ENCODE peak calls at places on chromosomes 11 and 22, in five cellular contexts. H is mammary epithelial cell, W is dorsolateral prefrontal cortex, G is spleen, Z is HFF-Myc. M is an unnamed sample.

GRCh38 chr22:50270302-50271010 is at the start of gene MAPK11:
- DNase-seq in H (peak), W (no peak), G (peak), Z (no peak), M (no peak)

GRCh38 chr11:22668005-22668796 is 1.8 kb downstream of the GAS2 start:
- DNase-seq in H (no peak), W (no peak), G (no peak), Z (no peak), M (no peak)

GRCh38 chr11:45209904-45210699 is 63.7 kb downstream of the PRDM11 start:
- DNase-seq in H (no peak), W (peak), G (no peak), Z (no peak), M (no peak)

GRCh38 chr11:46246514-46246913 is 30.9 kb upstream of the CREB3L1 start:
- DNase-seq in H (no peak), W (no peak), G (no peak), Z (no peak), M (peak)

GRCh38 chr11:65551572-65552398 is 6.4 kb downstream of the LTBP3 start:
- DNase-seq in H (peak), W (peak), G (peak), Z (no peak), M (no peak)

GRCh38 chr11:71204748-71205664 is 47.4 kb downstream of the SHANK2 start:
- DNase-seq in H (no peak), W (no peak), G (peak), Z (no peak), M (no peak)

GRCh38 chr22:32218470-32218869 is 13.6 kb upstream of the RFPL2 start:
- DNase-seq in H (no peak), W (no peak), G (no peak), Z (no peak), M (no peak)

GRCh38 chr22:48276933-48277867 is 1514.8 kb downstream of the TBC1D22A start:
- DNase-seq in H (no peak), W (no peak), G (no peak), Z (no peak), M (no peak)

GRCh38 chr22:38943181-38943580 is 14.2 kb upstream of the APOBEC3A start:
- DNase-seq in H (no peak), W (no peak), G (no peak), Z (no peak), M (no peak)

GRCh38 chr22:20086101-20086599 is 6.1 kb downstream of the DGCR8 start:
- DNase-seq in H (no peak), W (no peak), G (peak), Z (no peak), M (no peak)

GRCh38 chr11:70489276-70489675 is 90.9 kb downstream of the CTTN start:
- DNase-seq in H (no peak), W (no peak), G (peak), Z (no peak), M (no peak)

GRCh38 chr11:70159612-70160570 is 43.2 kb upstream of the FADD start:
- DNase-seq in H (peak), W (no peak), G (no peak), Z (no peak), M (peak)

GRCh38 chr11:29251738-29252137 is 765.1 kb downstream of the KCNA4 start:
- DNase-seq in H (no peak), W (no peak), G (no peak), Z (no peak), M (no peak)

GRCh38 chr22:29917052-29917902 is 34.3 kb downstream of the MTMR3 start:
- DNase-seq in H (no peak), W (no peak), G (no peak), Z (no peak), M (no peak)

GRCh38 chr11:112016765-112017356 is 8.3 kb upstream of the DLAT start:
- DNase-seq in H (peak), W (no peak), G (no peak), Z (no peak), M (peak)

GRCh38 chr11:130786586-130786985 is 129.7 kb downstream of the SNX19 start:
- DNase-seq in H (no peak), W (no peak), G (no peak), Z (no peak), M (no peak)

DNA sequence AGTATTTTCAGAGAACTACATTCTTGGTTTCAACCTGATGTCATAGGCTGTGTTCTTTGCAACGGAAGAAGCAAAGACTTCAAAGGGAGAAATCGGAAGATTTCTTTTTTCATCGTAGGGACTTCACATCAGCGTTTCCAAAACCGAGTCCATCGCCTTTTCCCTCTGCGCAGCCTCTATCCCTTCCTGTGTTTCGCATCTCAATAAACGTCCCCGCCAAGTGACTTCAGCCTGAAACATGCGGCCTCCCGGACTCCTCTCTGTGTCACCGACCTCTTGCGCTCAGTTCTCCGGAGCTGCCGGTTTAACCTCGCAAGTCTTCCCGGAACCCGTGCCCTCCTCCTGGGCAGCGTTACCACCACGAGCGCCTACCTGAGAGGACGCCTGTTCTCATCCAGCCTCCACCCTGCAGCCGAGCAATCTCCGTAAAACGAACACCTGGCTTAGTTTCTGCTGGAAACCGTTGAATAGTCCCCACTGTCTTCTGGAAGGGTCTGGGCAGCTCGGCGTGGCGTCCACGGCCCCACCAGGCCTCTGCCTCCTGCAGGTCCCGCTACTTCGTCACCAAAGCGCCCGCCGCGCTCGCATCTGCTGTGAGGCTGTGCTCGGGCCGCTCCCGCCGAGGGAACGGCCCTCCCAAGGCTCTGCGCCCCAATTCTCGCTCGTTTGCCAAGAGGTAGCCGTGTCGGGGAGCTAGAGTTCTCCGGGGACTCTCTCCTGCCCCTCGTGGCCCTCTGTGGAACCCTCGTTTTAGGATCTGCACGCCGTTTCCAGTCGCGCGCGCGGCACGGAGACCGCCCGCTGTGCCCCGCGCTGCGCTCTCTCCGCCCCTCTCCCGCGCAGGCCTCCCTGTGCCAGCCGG is at the start of gene GLB1L3:
- DNase-seq in H (peak), W (no peak), G (peak), Z (no peak), M (no peak)
- H3K4me3 ChIP-seq in H (peak), W (peak), G (peak), Z (no peak), M (peak)

DNA sequence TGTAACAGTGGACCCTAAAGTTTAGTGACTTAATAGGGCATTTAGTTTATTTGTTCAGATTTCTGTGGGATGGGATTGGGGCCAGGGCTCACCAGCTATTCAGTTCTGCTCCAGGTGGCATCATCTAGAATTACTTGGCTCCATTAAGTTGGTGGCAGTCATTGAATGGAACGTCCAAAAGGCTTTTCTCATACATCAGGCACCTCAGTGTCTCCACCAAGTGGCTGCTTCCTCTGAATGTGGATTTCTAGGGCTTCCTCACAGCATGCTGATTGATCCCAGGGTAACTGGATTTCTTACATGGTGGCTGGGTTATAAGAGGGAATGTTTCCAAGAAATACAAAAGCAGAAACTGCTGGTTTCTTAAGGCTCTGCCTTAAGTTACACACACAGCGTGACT is 34.7 kb downstream of the USP47 start:
- DNase-seq in H (no peak), W (no peak), G (no peak), Z (no peak), M (no peak)
- TF ChIP-seq CTCF in H (peak), W (no peak), G (no peak), Z (peak), M (peak)

DNA sequence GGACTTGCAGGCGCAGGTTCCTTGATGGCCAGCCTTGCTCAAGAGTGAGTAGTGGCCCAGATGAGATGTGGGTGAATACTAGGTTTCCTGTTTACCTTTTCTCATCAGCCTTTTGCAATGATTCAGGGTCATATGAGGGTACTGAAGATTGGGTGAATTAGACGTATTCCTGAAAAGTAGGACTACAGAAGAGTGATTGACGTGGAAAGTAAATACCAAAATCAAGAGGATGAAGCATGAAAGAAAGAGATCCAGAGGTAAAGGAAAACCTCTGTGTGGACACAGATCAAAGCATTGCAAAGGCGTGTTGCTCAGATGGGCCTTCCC is 59.9 kb downstream of the CYB5R2 start:
- DNase-seq in H (peak), W (no peak), G (no peak), Z (no peak), M (no peak)
- H3K4me3 ChIP-seq in H (no peak), W (no peak), G (no peak), Z (no peak), M (no peak)

GRCh38 chr11:126467471-126467870 is 112.0 kb downstream of the ST3GAL4 start:
- DNase-seq in H (no peak), W (no peak), G (no peak), Z (no peak), M (no peak)
- TF ChIP-seq CTCF in H (no peak), W (no peak), G (no peak), Z (no peak), M (no peak)

DNA sequence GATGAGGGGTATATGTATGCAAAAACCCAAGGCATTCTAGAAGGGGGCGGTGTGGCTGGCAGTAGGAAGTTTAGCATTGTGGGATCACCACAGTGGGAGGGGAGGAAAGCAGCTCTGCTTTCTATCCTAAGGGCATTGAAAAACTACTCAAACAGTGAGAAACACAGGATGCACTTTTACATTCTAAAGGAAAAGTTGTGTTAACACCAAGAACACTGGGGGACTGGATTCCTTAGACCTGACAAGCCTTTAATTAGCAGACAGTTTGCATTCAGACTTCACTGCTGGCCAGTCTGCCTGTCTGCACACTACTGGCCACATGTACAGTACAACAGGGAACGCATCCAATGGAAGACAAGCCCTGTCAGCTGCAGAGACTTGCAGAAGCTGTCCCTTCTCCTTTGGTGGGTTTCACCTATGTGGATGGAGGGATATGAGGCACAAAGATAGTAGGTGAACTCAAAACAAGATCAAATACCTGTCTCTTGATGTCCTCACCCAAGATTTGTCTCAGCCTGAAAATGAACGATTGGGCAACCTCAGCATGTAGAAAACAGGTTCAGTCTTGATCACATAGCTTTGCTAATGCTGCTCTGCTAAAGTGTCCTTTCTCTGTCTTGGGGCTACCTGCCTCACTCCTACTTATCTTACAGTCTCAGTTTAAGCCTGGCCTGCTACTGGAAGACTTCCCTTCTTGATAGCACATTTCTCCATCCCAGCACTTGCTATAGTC is 64.8 kb downstream of the TENM4 start:
- DNase-seq in H (peak), W (no peak), G (no peak), Z (no peak), M (no peak)
- H3K4me3 ChIP-seq in H (no peak), W (no peak), G (no peak), Z (no peak), M (no peak)

GRCh38 chr11:123562829-123563228 is 91.6 kb downstream of the SCN3B start:
- DNase-seq in H (no peak), W (no peak), G (no peak), Z (no peak), M (no peak)

GRCh38 chr11:123562166-123562565 is 92.3 kb downstream of the SCN3B start:
- DNase-seq in H (no peak), W (no peak), G (no peak), Z (no peak), M (no peak)

GRCh38 chr11:123560001-123560400 is 94.4 kb downstream of the SCN3B start:
- DNase-seq in H (no peak), W (peak), G (no peak), Z (no peak), M (peak)

GRCh38 chr11:123559418-123559817 is 95.0 kb downstream of the SCN3B start:
- DNase-seq in H (no peak), W (no peak), G (no peak), Z (no peak), M (no peak)

DNA sequence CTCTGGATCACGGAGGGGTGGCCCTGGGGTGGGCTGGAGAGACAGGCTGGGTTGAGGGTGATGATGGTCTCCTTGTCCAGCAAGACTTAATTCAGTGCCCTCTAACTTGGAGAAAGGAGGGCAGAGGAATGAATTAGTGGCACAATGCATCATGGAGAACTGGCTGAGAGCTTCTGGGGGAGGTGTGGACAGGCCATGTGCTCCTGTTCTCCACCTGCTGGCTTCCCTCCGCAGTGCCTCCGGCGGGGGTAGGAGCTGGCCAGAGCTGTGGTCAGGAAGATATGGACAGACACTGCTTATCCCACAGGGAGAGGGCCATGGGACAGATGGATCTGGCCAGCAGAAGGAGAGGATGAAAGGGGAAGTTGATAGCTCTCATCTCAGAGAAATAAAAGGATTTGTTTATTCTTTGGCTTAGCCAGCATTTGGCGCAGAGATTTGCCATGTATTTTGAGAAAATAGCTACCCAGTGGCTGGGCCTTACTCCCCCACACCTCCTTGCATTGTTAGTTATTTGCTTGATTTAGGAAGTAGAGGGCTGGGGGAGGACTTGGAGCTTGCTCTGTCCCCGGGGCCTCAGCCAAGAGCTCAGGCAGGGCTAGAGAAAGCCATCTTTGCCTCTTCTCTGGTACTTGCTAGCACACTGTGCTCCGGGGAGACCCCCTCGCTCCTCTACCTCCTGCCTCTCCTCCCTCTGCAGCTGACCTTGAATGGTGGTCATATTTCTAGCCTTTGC is 93.2 kb downstream of the SCN3B start:
- DNase-seq in H (no peak), W (no peak), G (no peak), Z (no peak), M (no peak)
- TF ChIP-seq CTCF in H (no peak), W (no peak), G (no peak), Z (peak), M (peak)

DNA sequence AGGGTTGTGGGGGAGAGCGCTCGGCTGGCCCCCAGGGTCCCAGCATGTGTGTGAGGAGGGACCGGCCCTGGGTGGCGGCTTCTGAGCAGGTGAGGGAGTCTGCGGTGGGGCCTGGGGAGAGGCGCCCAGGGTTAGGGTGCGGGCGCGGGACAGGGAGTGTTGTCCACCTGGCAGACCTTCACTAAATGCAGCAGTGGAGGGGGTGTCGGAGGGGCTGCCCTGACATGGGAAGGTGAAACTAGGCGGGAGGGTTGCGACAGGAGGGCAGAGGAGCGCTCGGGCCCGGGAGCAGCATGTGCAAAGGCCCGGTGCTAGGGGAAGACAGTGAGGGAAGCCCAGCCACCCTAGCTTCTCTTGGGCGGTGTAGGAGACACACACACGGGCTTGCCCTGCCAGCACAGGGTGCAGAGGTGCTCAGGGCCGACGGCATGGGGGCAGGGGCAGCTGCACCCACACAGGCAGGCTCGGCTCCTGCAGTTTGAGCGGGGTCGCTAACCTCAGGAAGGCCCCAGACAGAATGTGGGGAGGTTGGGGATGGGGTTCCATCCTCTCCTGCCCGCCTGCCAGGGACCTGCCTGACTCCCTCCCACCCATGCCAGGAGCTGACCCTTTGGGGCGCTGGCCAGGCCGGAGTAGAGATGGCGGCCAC is 22.2 kb downstream of the OTUB1 start:
- DNase-seq in H (no peak), W (no peak), G (peak), Z (no peak), M (no peak)
- H3K4me3 ChIP-seq in H (no peak), W (peak), G (no peak), Z (no peak), M (no peak)

GRCh38 chr11:80107415-80107814 is 666.6 kb upstream of the TENM4 start:
- DNase-seq in H (no peak), W (no peak), G (no peak), Z (no peak), M (no peak)
- TF ChIP-seq CTCF in H (no peak), W (no peak), G (no peak), Z (no peak), M (peak)

GRCh38 chr11:18713646-18714442 is 12.1 kb downstream of the IGSF22 start:
- DNase-seq in H (no peak), W (no peak), G (peak), Z (no peak), M (no peak)
- H3K4me3 ChIP-seq in H (no peak), W (no peak), G (no peak), Z (no peak), M (no peak)

GRCh38 chr11:59223611-59224010 is 10.9 kb upstream of the MPEG1 start:
- DNase-seq in H (no peak), W (no peak), G (no peak), Z (no peak), M (no peak)

GRCh38 chr11:59222464-59223065 is 9.8 kb upstream of the MPEG1 start:
- DNase-seq in H (no peak), W (no peak), G (no peak), Z (no peak), M (no peak)

GRCh38 chr11:59219836-59220235 is 7.1 kb upstream of the MPEG1 start:
- DNase-seq in H (no peak), W (no peak), G (no peak), Z (no peak), M (no peak)

GRCh38 chr11:59223177-59223576 is 10.4 kb upstream of the MPEG1 start:
- DNase-seq in H (no peak), W (no peak), G (no peak), Z (no peak), M (no peak)

GRCh38 chr11:59221438-59221837 is 8.7 kb upstream of the MPEG1 start:
- DNase-seq in H (peak), W (no peak), G (no peak), Z (no peak), M (peak)
- TF ChIP-seq CTCF in H (no peak), W (no peak), G (no peak), Z (no peak), M (peak)

M was measured in AG09309.